ENCODE peak calls at places on chromosomes 2 and 18, in ten cellular contexts. O is activated naive CD4-positive, alpha-beta T cell; V is prostate gland; A is stimulated activated CD4-positive, alpha-beta T cell treated with anti-CD3 and anti-CD28 coated beads, Interleukin-4, amount 100 ng/mL, for 24 hours; J is adipocyte; H is amniotic stem cell; G is stimulated activated CD8-positive, alpha-beta memory T cell treated with anti-CD3 and anti-CD28 coated beads, Interleukin-4, amount 100 ng/mL, for 1 hour; K is right atrium auricular region; R is 8988T; P is mammary epithelial cell. Z is an unnamed sample.

GRCh38 chr18:41370740-41371623 is 584.1 kb upstream of the PIK3C3 start:
- DNase-seq in G (no peak), J (no peak), O (no peak), R (no peak), V (no peak), K (no peak), P (no peak), A (no peak), H (no peak), Z (no peak)

GRCh38 chr2:130363479-130363878 is 7.6 kb downstream of the PTPN18 start:
- DNase-seq in G (no peak), K (no peak), V (no peak), P (no peak), A (no peak), O (no peak), H (no peak), R (no peak), J (no peak), Z (no peak)

GRCh38 chr2:212136216-212136795 is 402.3 kb downstream of the ERBB4 start:
- DNase-seq in P (no peak), O (no peak), H (no peak), V (no peak), J (peak), A (no peak), R (no peak), K (no peak), G (no peak), Z (no peak)

GRCh38 chr2:194769030-194769429 is 888.0 kb upstream of the SLC39A10 start:
- DNase-seq in V (no peak), K (no peak), P (no peak), R (no peak), J (no peak), A (no peak), H (no peak), G (no peak), O (no peak), Z (no peak)

GRCh38 chr2:56077352-56077915 is 106.4 kb upstream of the CCDC85A start:
- DNase-seq in A (no peak), K (no peak), V (no peak), H (no peak), R (no peak), O (no peak), P (peak), J (peak), G (no peak), Z (peak)

GRCh38 chr2:177693658-177694334 is 301.2 kb downstream of the AGPS start:
- DNase-seq in J (no peak), P (no peak), O (no peak), G (no peak), H (no peak), V (no peak), K (no peak), R (no peak), A (no peak), Z (no peak)

GRCh38 chr2:122639721-122640120 is 884.3 kb downstream of the TSN start:
- DNase-seq in H (no peak), A (no peak), G (no peak), R (no peak), V (no peak), J (no peak), K (no peak), P (no peak), O (no peak), Z (no peak)

GRCh38 chr18:59612461-59612860 is 84.8 kb downstream of the CCBE1 start:
- DNase-seq in A (no peak), V (no peak), J (peak), O (no peak), R (no peak), P (no peak), K (no peak), H (no peak), G (no peak), Z (no peak)

GRCh38 chr18:80200932-80201672 is 46.2 kb downstream of the PARD6G start:
- DNase-seq in K (peak), P (no peak), G (no peak), A (no peak), H (no peak), O (no peak), V (no peak), R (no peak), J (no peak), Z (no peak)

GRCh38 chr18:24386680-24387079 is 10.9 kb downstream of the OSBPL1A start:
- DNase-seq in A (no peak), O (no peak), G (no peak), H (no peak), K (no peak), V (no peak), P (no peak), J (no peak), R (no peak), Z (peak)

GRCh38 chr2:119753041-119753929 is 6.4 kb upstream of the PTPN4 start:
- DNase-seq in R (no peak), O (no peak), V (peak), H (peak), K (no peak), J (peak), G (no peak), A (peak), P (peak), Z (peak)

GRCh38 chr2:217231212-217231611 is 371.3 kb upstream of the TNP1 start:
- DNase-seq in J (peak), G (no peak), P (no peak), R (no peak), H (no peak), O (no peak), K (no peak), A (no peak), V (no peak), Z (no peak)

GRCh38 chr2:169363570-169364150 is 1.3 kb upstream of the LRP2 start:
- DNase-seq in G (no peak), V (no peak), J (peak), K (no peak), H (no peak), A (peak), R (no peak), P (peak), O (no peak), Z (no peak)

GRCh38 chr2:236642584-236643291 is 73.1 kb downstream of the ACKR3 start:
- DNase-seq in A (no peak), H (peak), G (no peak), V (no peak), J (peak), P (peak), O (no peak), R (peak), K (peak), Z (peak)

GRCh38 chr2:239108459-239108858 is 260.6 kb downstream of the TWIST2 start:
- DNase-seq in O (no peak), K (no peak), H (no peak), R (no peak), G (no peak), V (no peak), J (peak), A (no peak), P (no peak), Z (no peak)

GRCh38 chr18:65938592-65939372 is 188.0 kb downstream of the CDH7 start:
- DNase-seq in G (no peak), V (no peak), R (no peak), A (no peak), J (no peak), H (no peak), P (no peak), K (no peak), O (no peak), Z (peak)

GRCh38 chr2:99473496-99474083 is 16.2 kb downstream of the REV1 start:
- DNase-seq in K (no peak), P (no peak), G (no peak), A (no peak), R (no peak), H (no peak), V (no peak), J (no peak), O (no peak), Z (no peak)

GRCh38 chr18:37967261-37967660 is 401.7 kb upstream of the CELF4 start:
- DNase-seq in J (no peak), V (no peak), K (no peak), R (no peak), P (no peak), A (no peak), O (no peak), H (no peak), G (no peak), Z (no peak)

GRCh38 chr2:12317853-12318426 is 398.8 kb upstream of the TRIB2 start:
- DNase-seq in K (no peak), V (peak), A (no peak), H (peak), R (no peak), P (peak), J (peak), G (no peak), O (no peak), Z (peak)

GRCh38 chr2:188813315-188813714 is 160.9 kb upstream of the COL3A1 start:
- DNase-seq in H (no peak), J (peak), G (no peak), A (no peak), V (no peak), O (no peak), P (peak), R (no peak), K (no peak), Z (no peak)

GRCh38 chr2:20599001-20599600 is 51.8 kb downstream of the HS1BP3 start:
- DNase-seq in A (no peak), H (no peak), G (no peak), O (no peak), R (no peak), K (no peak), J (no peak), P (no peak), V (no peak), Z (no peak)

GRCh38 chr2:76197842-76198448 is 487.2 kb upstream of the GCFC2 start:
- DNase-seq in J (peak), R (no peak), G (no peak), O (no peak), A (peak), H (peak), P (peak), V (peak), K (peak), Z (peak)

GRCh38 chr18:49520661-49521145 is 33.7 kb upstream of the C18orf32 start:
- DNase-seq in R (no peak), K (no peak), G (no peak), H (no peak), P (peak), A (no peak), O (no peak), J (peak), V (no peak), Z (peak)

GRCh38 chr2:189763908-189764661 is 1.5 kb upstream of the OSGEPL1 start:
- DNase-seq in J (peak), G (no peak), K (no peak), V (no peak), P (no peak), O (no peak), H (no peak), R (no peak), A (no peak), Z (no peak)